ENCODE peak calls at places on chromosomes 4 and X, in seven cellular contexts. One of them, this sample, is unnamed. For H3K4me1, the result is how much of the 10 kb centered on the place peaks cover.

GRCh38 chr4:40228497-40229365 is 31.9 kb downstream of the RHOH start:
- DNase-seq in HCT116: no peak
- DNase-seq in SK-N-SH: no peak
- DNase-seq in K562: peak
- DNase-seq in GM12878: peak
- DNase-seq in HepG2: no peak
- DNase-seq in H1: no peak
- DNase-seq in this sample: no peak

GRCh38 chr4:56220261-56220660 is 167.0 kb downstream of the AASDH start:
- DNase-seq in HCT116: no peak
- DNase-seq in SK-N-SH: no peak
- DNase-seq in K562: no peak
- DNase-seq in GM12878: no peak
- DNase-seq in HepG2: no peak
- DNase-seq in H1: no peak
- DNase-seq in this sample: no peak

GRCh38 chr4:99918656-99919055 is 24.4 kb upstream of the LAMTOR3 start:
- DNase-seq in HCT116: no peak
- DNase-seq in SK-N-SH: no peak
- DNase-seq in K562: no peak
- DNase-seq in GM12878: no peak
- DNase-seq in HepG2: no peak
- DNase-seq in H1: no peak
- DNase-seq in this sample: no peak

GRCh38 chrX:17597836-17598434 is 139.4 kb upstream of the SCML1 start:
- DNase-seq in HCT116: no peak
- DNase-seq in SK-N-SH: peak
- DNase-seq in K562: no peak
- DNase-seq in GM12878: no peak
- DNase-seq in HepG2: no peak
- DNase-seq in H1: no peak
- DNase-seq in this sample: no peak

GRCh38 chr4:55075823-55076418 is 49.5 kb downstream of the KDR start:
- DNase-seq in HCT116: no peak
- DNase-seq in SK-N-SH: no peak
- DNase-seq in K562: no peak
- DNase-seq in GM12878: no peak
- DNase-seq in HepG2: no peak
- DNase-seq in H1: no peak
- DNase-seq in this sample: no peak

GRCh38 chr4:65599335-65599734 is 71.0 kb downstream of the EPHA5 start:
- DNase-seq in HCT116: no peak
- DNase-seq in SK-N-SH: no peak
- DNase-seq in K562: no peak
- DNase-seq in GM12878: no peak
- DNase-seq in HepG2: no peak
- DNase-seq in H1: no peak
- DNase-seq in this sample: no peak

GRCh38 chr4:119728692-119729593 is 100.3 kb upstream of the PDE5A start:
- DNase-seq in HCT116: no peak
- DNase-seq in SK-N-SH: no peak
- DNase-seq in K562: no peak
- DNase-seq in GM12878: no peak
- DNase-seq in HepG2: no peak
- DNase-seq in H1: no peak
- DNase-seq in this sample: no peak

GRCh38 chr4:176778063-176778462 is 14.7 kb downstream of the VEGFC start:
- DNase-seq in HCT116: no peak
- DNase-seq in SK-N-SH: no peak
- DNase-seq in K562: no peak
- DNase-seq in GM12878: no peak
- DNase-seq in HepG2: no peak
- DNase-seq in H1: no peak
- DNase-seq in this sample: no peak

GRCh38 chr4:577499-578450 is 1.7 kb upstream of the TMEM271 start:
- DNase-seq in HCT116: no peak
- DNase-seq in SK-N-SH: peak
- DNase-seq in K562: no peak
- DNase-seq in GM12878: no peak
- DNase-seq in HepG2: peak
- DNase-seq in H1: peak
- DNase-seq in this sample: peak

GRCh38 chr4:95167809-95168208 is 381.0 kb downstream of the UNC5C start:
- DNase-seq in HCT116: no peak
- DNase-seq in SK-N-SH: no peak
- DNase-seq in K562: no peak
- DNase-seq in GM12878: no peak
- DNase-seq in HepG2: no peak
- DNase-seq in H1: no peak
- DNase-seq in this sample: no peak

GRCh38 chr4:96102541-96103018 is 262.7 kb downstream of the PDHA2 start:
- DNase-seq in HCT116: no peak
- DNase-seq in SK-N-SH: no peak
- DNase-seq in K562: no peak
- DNase-seq in GM12878: no peak
- DNase-seq in HepG2: no peak
- DNase-seq in H1: no peak
- DNase-seq in this sample: no peak

GRCh38 chrX:100680756-100681155 is 36.8 kb downstream of the SRPX2 start:
- DNase-seq in HCT116: no peak
- DNase-seq in SK-N-SH: no peak
- DNase-seq in K562: no peak
- DNase-seq in GM12878: no peak
- DNase-seq in HepG2: no peak
- DNase-seq in H1: no peak
- DNase-seq in this sample: no peak

GRCh38 chr4:74038161-74039064 is at the start of gene CXCL3:
- DNase-seq in HCT116: no peak
- DNase-seq in SK-N-SH: peak
- DNase-seq in K562: peak
- DNase-seq in GM12878: no peak
- DNase-seq in HepG2: no peak
- DNase-seq in H1: no peak
- DNase-seq in this sample: no peak

GRCh38 chr4:3372933-3373465 is 68.8 kb upstream of the HGFAC start:
- DNase-seq in HCT116: no peak
- DNase-seq in SK-N-SH: no peak
- DNase-seq in K562: no peak
- DNase-seq in GM12878: peak
- DNase-seq in HepG2: no peak
- DNase-seq in H1: no peak
- DNase-seq in this sample: no peak

GRCh38 chrX:53316121-53316859 is 34.9 kb upstream of the IQSEC2 start:
- DNase-seq in HCT116: no peak
- DNase-seq in SK-N-SH: no peak
- DNase-seq in K562: peak
- DNase-seq in GM12878: no peak
- DNase-seq in HepG2: no peak
- DNase-seq in H1: no peak
- DNase-seq in this sample: no peak

GRCh38 chr4:56215138-56215793 is 172.0 kb downstream of the AASDH start:
- DNase-seq in HCT116: no peak
- DNase-seq in SK-N-SH: no peak
- DNase-seq in K562: no peak
- DNase-seq in GM12878: no peak
- DNase-seq in HepG2: peak
- DNase-seq in H1: no peak
- DNase-seq in this sample: no peak

GRCh38 chrX:130085551-130085986 is 24.7 kb downstream of the ELF4 start:
- DNase-seq in HCT116: no peak
- DNase-seq in SK-N-SH: no peak
- DNase-seq in K562: no peak
- DNase-seq in GM12878: no peak
- DNase-seq in HepG2: no peak
- DNase-seq in H1: no peak
- DNase-seq in this sample: no peak

DNA sequence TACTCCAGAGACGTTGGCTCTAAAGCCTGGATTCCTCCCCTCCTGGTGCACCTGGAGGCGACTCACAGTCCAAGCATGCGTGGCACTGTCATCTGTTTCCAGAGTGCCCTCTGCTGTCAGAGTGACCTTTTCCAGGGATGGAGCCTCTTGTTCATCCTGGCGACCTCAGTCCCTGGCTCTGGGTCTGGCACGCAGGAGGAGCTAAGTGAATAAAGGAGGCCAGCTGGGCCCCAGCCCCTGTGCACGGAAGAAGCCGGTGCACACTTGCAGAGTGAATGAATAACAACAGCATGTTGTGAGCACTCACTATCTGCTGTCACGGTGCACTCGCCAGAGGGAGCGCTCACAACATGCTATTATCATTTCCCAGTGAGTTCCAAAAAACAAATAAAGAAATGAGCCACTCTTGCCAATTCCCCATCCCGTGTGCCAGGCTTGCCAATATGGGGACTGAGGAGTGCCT is 27.8 kb upstream of the PSAPL1 start:
- DNase-seq in HCT116: peak
- DNase-seq in SK-N-SH: peak
- DNase-seq in K562: no peak
- DNase-seq in GM12878: no peak
- DNase-seq in HepG2: peak
- DNase-seq in H1: peak
- DNase-seq in this sample: peak
- TF ChIP-seq YY1 in HCT116: no peak
- TF ChIP-seq YY1 in SK-N-SH: no peak
- TF ChIP-seq YY1 in K562: no peak
- TF ChIP-seq YY1 in GM12878: no peak
- TF ChIP-seq YY1 in HepG2: no peak
- TF ChIP-seq YY1 in H1: no peak
- TF ChIP-seq YY1 in this sample: no peak

GRCh38 chr4:24559032-24559821 is 25.1 kb downstream of the DHX15 start:
- DNase-seq in HCT116: no peak
- DNase-seq in SK-N-SH: no peak
- DNase-seq in K562: no peak
- DNase-seq in GM12878: no peak
- DNase-seq in HepG2: no peak
- DNase-seq in H1: no peak
- DNase-seq in this sample: no peak
- H3K4me1 ChIP-seq in HCT116: under half
- H3K4me1 ChIP-seq in SK-N-SH: under half
- H3K4me1 ChIP-seq in K562: under half
- H3K4me1 ChIP-seq in GM12878: under half
- H3K4me1 ChIP-seq in HepG2: under half
- H3K4me1 ChIP-seq in H1: under half
- H3K4me1 ChIP-seq in this sample: under half

DNA sequence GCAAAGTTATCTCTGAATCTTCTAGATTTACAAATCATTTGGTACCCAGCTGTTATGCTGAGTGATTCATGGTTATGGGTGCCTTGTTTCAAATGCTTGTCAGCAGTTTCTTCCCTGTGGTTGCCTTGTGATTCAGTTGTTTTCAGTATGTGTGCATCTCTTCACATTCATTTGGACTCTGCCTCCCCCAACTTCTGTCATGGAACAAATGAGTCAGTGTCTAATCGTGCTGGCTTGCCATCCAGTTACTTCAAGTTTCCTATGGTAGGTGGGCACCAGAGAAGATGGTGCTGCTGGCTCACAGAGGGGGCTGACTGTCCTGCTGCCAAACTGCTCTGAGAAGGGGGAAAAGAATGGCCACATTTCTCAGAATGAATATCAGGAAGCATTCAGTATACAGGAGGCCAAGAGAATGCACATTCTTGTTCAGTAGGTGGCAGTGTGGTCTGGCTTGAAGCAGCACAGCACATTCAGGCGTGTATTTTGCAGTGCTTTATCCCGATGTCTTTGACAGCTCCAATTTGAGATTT is 260.9 kb downstream of the GLUD2 start:
- DNase-seq in HCT116: peak
- DNase-seq in SK-N-SH: peak
- DNase-seq in K562: no peak
- DNase-seq in GM12878: peak
- DNase-seq in HepG2: peak
- DNase-seq in H1: no peak
- DNase-seq in this sample: peak
- TF ChIP-seq YY1 in HCT116: no peak
- TF ChIP-seq YY1 in SK-N-SH: no peak
- TF ChIP-seq YY1 in K562: no peak
- TF ChIP-seq YY1 in GM12878: no peak
- TF ChIP-seq YY1 in HepG2: no peak
- TF ChIP-seq YY1 in H1: no peak
- TF ChIP-seq YY1 in this sample: no peak

DNA sequence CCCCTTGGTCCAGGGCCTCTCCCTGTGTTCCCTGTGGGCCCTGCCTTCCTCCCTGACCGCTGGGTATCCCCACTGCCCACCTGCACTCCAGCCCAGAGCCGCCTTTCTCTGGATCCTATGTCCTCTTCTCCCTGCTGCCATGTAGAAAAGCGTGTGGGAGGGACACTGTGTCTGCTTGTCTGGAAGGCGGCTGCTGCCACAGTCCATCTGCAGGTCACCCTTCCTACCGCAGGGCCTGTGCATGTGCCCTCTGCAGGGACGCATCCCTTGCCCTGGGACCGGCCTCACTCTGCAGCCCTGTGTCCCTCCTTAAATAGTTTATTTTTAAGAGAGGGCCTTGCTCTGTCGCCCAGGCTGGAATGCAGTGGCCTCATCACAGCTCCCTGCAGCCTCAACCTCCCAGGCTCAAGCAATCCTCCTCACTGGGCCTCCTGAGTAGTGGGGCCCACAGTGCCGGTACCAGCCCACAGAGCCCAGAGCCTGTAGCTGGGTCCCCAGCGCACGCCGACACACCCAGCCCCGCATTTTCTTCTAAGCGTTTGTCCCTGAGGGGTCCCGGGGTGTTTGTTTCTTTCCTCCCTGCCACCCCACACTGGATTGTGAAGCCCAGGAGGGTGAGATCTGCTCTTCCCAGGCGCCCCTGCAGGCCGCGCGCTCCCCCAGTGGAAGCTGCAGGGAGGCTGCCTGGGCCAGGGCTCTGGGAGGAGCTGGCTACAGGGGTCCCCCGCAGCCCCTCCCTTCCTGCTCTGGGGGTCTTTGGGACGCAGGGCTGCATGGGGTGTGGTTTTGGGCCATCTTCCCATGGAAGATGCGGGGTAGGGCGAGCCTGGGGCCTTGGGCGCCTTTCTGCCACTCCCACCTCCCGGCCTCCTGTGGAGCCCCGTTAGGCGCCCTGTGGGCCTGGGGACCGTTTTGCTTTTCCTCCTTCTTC is 12.8 kb upstream of the NAT8L start:
- DNase-seq in HCT116: no peak
- DNase-seq in SK-N-SH: peak
- DNase-seq in K562: no peak
- DNase-seq in GM12878: no peak
- DNase-seq in HepG2: no peak
- DNase-seq in H1: no peak
- DNase-seq in this sample: no peak
- H3K4me1 ChIP-seq in HCT116: under half
- H3K4me1 ChIP-seq in SK-N-SH: under half
- H3K4me1 ChIP-seq in K562: half or more
- H3K4me1 ChIP-seq in GM12878: under half
- H3K4me1 ChIP-seq in HepG2: under half
- H3K4me1 ChIP-seq in H1: under half
- H3K4me1 ChIP-seq in this sample: under half

GRCh38 chr4:185524888-185525863 is 10.1 kb downstream of the PDLIM3 start:
- DNase-seq in HCT116: no peak
- DNase-seq in SK-N-SH: no peak
- DNase-seq in K562: no peak
- DNase-seq in GM12878: no peak
- DNase-seq in HepG2: no peak
- DNase-seq in H1: no peak
- DNase-seq in this sample: no peak
- TF ChIP-seq YY1 in HCT116: no peak
- TF ChIP-seq YY1 in SK-N-SH: no peak
- TF ChIP-seq YY1 in K562: no peak
- TF ChIP-seq YY1 in GM12878: no peak
- TF ChIP-seq YY1 in HepG2: no peak
- TF ChIP-seq YY1 in H1: no peak
- TF ChIP-seq YY1 in this sample: no peak

GRCh38 chr4:113957961-113958360 is 21.5 kb downstream of the ARSJ start:
- DNase-seq in HCT116: no peak
- DNase-seq in SK-N-SH: no peak
- DNase-seq in K562: no peak
- DNase-seq in GM12878: no peak
- DNase-seq in HepG2: no peak
- DNase-seq in H1: no peak
- DNase-seq in this sample: no peak
- H3K4me1 ChIP-seq in HCT116: under half
- H3K4me1 ChIP-seq in SK-N-SH: under half
- H3K4me1 ChIP-seq in K562: under half
- H3K4me1 ChIP-seq in GM12878: under half
- H3K4me1 ChIP-seq in HepG2: under half
- H3K4me1 ChIP-seq in H1: under half
- H3K4me1 ChIP-seq in this sample: under half

This sample was measured in NT2/D1.